ENCODE peak calls at places on chromosomes 4 and X, in seven cellular contexts. F is GM23248, N is hepatocyte, Z is PC-3, W is HCT116, K is GM23338, A is fibroblast of lung. S is an unnamed sample.
A peak's percentile ranks its signal among the peaks of the same experiment; 100 is the strongest.

GRCh38 chr4:112517067-112517588 is 1.1 kb upstream of the NEUROG2 start:
- DNase-seq in A (no peak), F (no peak), N (no peak), Z (no peak), W (no peak), K (peak; percentile 67), S (peak; percentile 49)

GRCh38 chr4:150067859-150068258 is 10.4 kb upstream of the DCLK2 start:
- DNase-seq in F (peak; percentile 31), Z (no peak), K (no peak), W (no peak), A (no peak), N (no peak), S (no peak)

GRCh38 chr4:179751669-179752068 is 2309.4 kb upstream of the AGA start:
- DNase-seq in F (no peak), A (no peak), N (no peak), W (no peak), Z (no peak), K (no peak), S (no peak)

GRCh38 chr4:125011646-125012045 is 299.1 kb upstream of the ANKRD50 start:
- DNase-seq in A (peak; percentile 11), N (no peak), F (peak; percentile 10), K (no peak), Z (no peak), W (no peak), S (no peak)

GRCh38 chr4:125115476-125115875 is 199.3 kb upstream of the FAT4 start:
- DNase-seq in F (peak; percentile 65), A (peak; percentile 67), K (no peak), W (no peak), N (no peak), Z (no peak), S (no peak)

GRCh38 chr4:85591361-85592098 is 116.6 kb downstream of the ARHGAP24 start:
- DNase-seq in N (no peak), A (peak; percentile 13), W (no peak), K (no peak), F (peak; percentile 36), Z (peak; percentile 49), S (no peak)

GRCh38 chrX:45868425-45868824 is 667.7 kb upstream of the DIPK2B start:
- DNase-seq in F (no peak), Z (no peak), K (no peak), N (no peak), W (no peak), A (no peak), S (no peak)

GRCh38 chr4:3188118-3188517 is 60.8 kb upstream of the MSANTD1 start:
- DNase-seq in K (no peak), F (no peak), W (no peak), Z (no peak), N (no peak), A (no peak), S (no peak)

GRCh38 chrX:46686003-46686645 is 72.8 kb downstream of the SLC9A7 start:
- DNase-seq in A (peak; percentile 15), F (peak; percentile 56), N (peak; percentile 40), W (peak; percentile 12), K (peak; percentile 55), Z (peak; percentile 53), S (peak; percentile 38)

GRCh38 chr4:32488690-32489089 is 1768.5 kb downstream of the PCDH7 start:
- DNase-seq in N (no peak), K (no peak), Z (peak; percentile 77), A (peak; percentile 10), F (peak; percentile 3), W (no peak), S (no peak)

DNA sequence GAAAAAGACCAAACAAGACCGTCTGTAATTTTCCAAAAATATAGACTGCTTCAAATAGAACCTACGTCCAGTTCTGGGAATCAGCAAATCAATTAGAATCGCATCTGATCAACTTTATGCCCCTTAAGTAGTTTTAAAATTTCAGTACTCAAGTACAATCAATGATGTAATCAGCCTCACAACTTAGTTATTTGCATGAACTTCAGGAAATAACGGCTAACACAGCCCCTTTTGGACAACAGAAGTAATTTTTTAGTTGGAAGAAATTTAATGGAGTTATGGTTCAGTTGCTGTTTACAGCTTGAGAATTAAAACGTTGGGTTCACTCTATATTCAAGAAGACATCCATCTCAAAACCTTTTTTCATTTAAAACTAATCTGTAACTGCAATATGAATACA is 1.1 kb downstream of the TAPT1 start:
- DNase-seq in F (peak; percentile 79), N (no peak), Z (peak; percentile 10), A (peak; percentile 55), W (no peak), K (no peak), S (no peak)
- H3K79me2 ChIP-seq in F (peaks cover 57% of the 10 kb centered on the region), N (peaks cover 68% of the 10 kb centered on the region), Z (peaks cover 66% of the 10 kb centered on the region), A (peaks cover 29% of the 10 kb centered on the region), W (no peaks in the 10 kb centered on the region), K (peaks cover 52% of the 10 kb centered on the region), S (peaks cover 6% of the 10 kb centered on the region)

GRCh38 chrX:141175786-141176185 is 1.1 kb downstream of the LDOC1 start:
- DNase-seq in A (no peak), F (no peak), W (no peak), N (no peak), Z (peak; percentile 36), K (no peak), S (no peak)

GRCh38 chrX:141180851-141181250 is 3.9 kb upstream of the LDOC1 start:
- DNase-seq in Z (no peak), K (no peak), N (no peak), A (no peak), W (no peak), F (no peak), S (no peak)

DNA sequence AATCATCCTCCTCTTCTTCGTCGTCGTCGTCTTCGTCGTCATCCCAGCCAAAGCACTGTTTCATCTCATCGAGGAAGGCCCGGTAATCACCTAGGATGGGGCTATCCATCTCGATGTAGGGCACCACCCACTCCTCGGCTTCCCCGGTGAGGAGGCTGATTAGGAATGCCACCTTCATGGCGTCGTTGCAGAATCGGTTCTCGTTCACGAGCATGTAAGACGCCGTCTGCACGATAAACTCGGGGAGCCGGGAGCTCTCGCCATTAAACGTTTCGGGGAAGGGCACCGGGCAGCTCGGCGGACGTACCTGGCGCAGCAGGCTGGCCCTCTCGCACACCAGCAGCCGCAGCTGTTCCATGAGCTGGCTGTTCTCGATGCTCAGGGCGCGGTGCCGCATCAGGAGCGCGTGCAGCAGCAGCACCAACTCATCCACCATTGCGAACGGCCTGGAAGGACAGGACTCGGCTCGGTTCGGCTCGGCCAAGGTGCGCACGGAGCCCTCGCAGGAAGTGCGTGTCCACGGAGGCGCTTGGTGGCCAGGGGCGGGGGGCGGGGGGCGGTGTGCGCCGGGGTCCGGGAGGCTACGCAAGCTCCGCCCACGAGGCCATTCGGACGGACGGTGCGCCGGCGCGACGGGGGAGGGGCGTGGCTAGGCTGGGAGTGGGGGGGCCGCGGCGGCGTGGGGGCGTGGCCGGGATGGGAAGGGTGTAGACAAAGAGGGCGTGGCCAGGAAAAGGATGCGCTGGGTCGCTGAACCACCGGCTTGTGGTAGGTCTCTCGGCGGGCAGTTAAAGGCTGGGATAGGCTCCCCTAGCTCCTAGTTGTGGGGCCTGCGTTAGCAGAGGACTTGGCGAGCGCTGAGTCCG is at the start of gene LDOC1:
- DNase-seq in A (peak; percentile 74), W (no peak), F (peak; percentile 70), K (peak; percentile 89), N (peak; percentile 92), Z (peak; percentile 89), S (peak; percentile 90)
- H3K4me3 ChIP-seq in A (peak within 1 kb of the TSS; percentile 72), W (no peak within 1 kb of the TSS), F (peak within 1 kb of the TSS; percentile 68), K (peak within 1 kb of the TSS; percentile 66), N (peak within 1 kb of the TSS; percentile 66), Z (peak within 1 kb of the TSS; percentile 99), S (peak within 1 kb of the TSS; percentile 77)

GRCh38 chr4:56448301-56448700 is 12.2 kb downstream of the PAICS start:
- DNase-seq in F (peak; percentile 16), Z (no peak), K (no peak), N (no peak), A (peak; percentile 25), W (no peak), S (no peak)

GRCh38 chr4:56450342-56450741 is 14.3 kb downstream of the PAICS start:
- DNase-seq in Z (no peak), K (no peak), F (no peak), A (no peak), N (no peak), W (no peak), S (no peak)

GRCh38 chr4:56444719-56445118 is 8.7 kb downstream of the PAICS start:
- DNase-seq in K (no peak), A (no peak), F (no peak), N (no peak), Z (no peak), W (no peak), S (no peak)

GRCh38 chr4:56440983-56441382 is 4.9 kb downstream of the PAICS start:
- DNase-seq in N (no peak), A (no peak), Z (no peak), F (no peak), W (no peak), K (no peak), S (no peak)

GRCh38 chr4:56445699-56446098 is 9.6 kb downstream of the PAICS start:
- DNase-seq in K (no peak), W (no peak), N (no peak), Z (no peak), F (no peak), A (no peak), S (no peak)
- H3K79me2 ChIP-seq in K (peaks cover 86% of the 10 kb centered on the region), W (peaks cover 94% of the 10 kb centered on the region), N (peaks cover 48% of the 10 kb centered on the region), Z (peaks cover 67% of the 10 kb centered on the region), F (peaks cover 67% of the 10 kb centered on the region), A (peaks cover 9% of the 10 kb centered on the region), S (peaks cover 23% of the 10 kb centered on the region)

DNA sequence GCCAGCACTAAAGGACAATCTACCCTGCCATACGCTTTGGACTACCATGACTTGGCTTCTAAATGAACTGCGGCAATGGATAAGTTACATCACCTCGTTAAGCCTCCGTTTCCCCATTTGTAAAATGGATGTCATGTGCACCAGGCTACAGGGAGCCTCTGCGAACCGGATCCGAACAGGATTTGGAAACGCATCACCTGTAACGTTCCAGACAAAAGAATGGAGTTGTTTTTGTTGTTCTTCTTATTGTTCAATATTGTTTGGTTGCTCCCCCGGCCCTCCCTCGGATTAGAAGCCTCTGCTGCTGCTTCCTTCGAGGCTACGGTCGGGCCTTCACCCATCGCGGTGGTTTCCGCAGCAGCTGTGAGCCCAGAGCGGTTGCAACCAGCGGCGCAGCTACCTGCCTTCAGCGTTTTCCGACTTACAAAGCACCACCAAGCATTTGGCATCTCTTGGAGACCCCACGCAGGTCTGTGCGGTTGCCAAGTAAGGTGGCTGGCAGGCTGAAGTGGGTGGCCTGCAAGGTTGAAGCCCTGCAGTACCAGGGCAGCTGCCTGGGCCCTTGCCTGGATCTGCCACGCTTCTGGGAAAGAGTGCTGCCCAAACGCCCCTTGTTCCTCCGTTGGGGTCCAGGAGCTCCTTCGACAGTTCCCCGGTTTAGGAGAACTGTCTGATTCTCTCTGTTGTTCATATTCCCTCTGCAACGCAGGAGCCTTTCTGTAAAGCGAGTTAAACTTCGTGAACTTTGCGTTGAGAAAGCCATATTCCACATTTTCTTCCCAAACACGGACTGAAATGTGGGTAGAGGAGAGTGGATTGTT is 7.1 kb downstream of the NKX3-2 start:
- DNase-seq in W (no peak), F (no peak), K (peak; percentile 34), A (no peak), Z (no peak), N (no peak), S (no peak)
- H3K4me3 ChIP-seq in W (no peak overlapping the region), F (no peak overlapping the region), K (peak overlapping the region; percentile 26), A (no peak overlapping the region), Z (no peak overlapping the region), N (no peak overlapping the region), S (no peak overlapping the region)

DNA sequence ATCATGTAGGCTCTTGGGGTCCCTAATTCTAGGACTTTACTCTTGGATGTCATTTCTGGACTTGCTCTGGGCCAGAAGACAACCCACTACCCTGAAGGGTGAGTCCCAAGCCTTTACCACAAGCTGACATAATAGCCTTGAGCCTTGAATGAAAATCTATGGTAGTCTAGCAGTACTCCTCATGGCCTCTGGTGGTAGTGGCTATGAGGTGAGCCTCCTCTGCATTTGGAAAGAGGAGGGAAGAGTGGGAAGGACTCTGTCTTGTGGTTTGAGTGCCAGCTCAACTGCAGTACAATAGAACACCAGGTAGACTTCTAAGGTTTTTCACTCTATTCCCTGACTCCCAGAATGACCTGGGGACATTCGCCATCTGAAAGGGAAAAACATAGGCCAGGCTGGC is 96.5 kb downstream of the DCAF12L1 start:
- DNase-seq in W (no peak), N (no peak), Z (no peak), F (no peak), A (no peak), K (peak; percentile 12), S (peak; percentile 6)
- H3K79me2 ChIP-seq in W (no peaks in the 10 kb centered on the region), N (no peaks in the 10 kb centered on the region), Z (no peaks in the 10 kb centered on the region), F (no peaks in the 10 kb centered on the region), A (no peaks in the 10 kb centered on the region), K (peaks cover 83% of the 10 kb centered on the region), S (no peaks in the 10 kb centered on the region)